ENCODE peak calls at places on chromosome 2, in ten cellular contexts. V, W, H, E, D, M, N, G, S and F are unnamed samples.
A peak's percentile ranks its signal among the peaks of the same experiment; 100 is the strongest.

GRCh38 chr2:40439473-40439872 is 12.4 kb downstream of the SLC8A1 start:
- DNase-seq in V (no peak), W (no peak), H (no peak), E (no peak), D (no peak), M (peak; percentile 50), N (no peak), G (no peak), S (no peak), F (no peak)

GRCh38 chr2:176385219-176385618 is 116.0 kb downstream of the MTX2 start:
- DNase-seq in V (no peak), W (no peak), H (no peak), E (no peak), D (no peak), M (no peak), N (no peak), G (no peak), S (no peak), F (no peak)

GRCh38 chr2:126970583-126970982 is 71.9 kb downstream of the TEX51 start:
- DNase-seq in V (no peak), W (no peak), H (no peak), E (no peak), D (no peak), M (no peak), N (no peak), G (no peak), S (no peak), F (no peak)

GRCh38 chr2:174776686-174777085 is 12.4 kb upstream of the CHRNA1 start:
- DNase-seq in V (no peak), W (no peak), H (no peak), E (no peak), D (no peak), M (no peak), N (no peak), G (no peak), S (no peak), F (no peak)

GRCh38 chr2:121018136-121019057 is 266.6 kb downstream of the TFCP2L1 start:
- DNase-seq in V (no peak), W (no peak), H (no peak), E (no peak), D (peak; percentile 4), M (no peak), N (no peak), G (no peak), S (peak; percentile 34), F (no peak)

GRCh38 chr2:109712746-109713145 is 81.4 kb upstream of the RGPD5 start:
- DNase-seq in V (no peak), W (no peak), H (no peak), E (no peak), D (no peak), M (no peak), N (no peak), G (no peak), S (no peak), F (no peak)

GRCh38 chr2:31049913-31050588 is 88.2 kb downstream of the GALNT14 start:
- DNase-seq in V (no peak), W (no peak), H (no peak), E (no peak), D (no peak), M (no peak), N (no peak), G (no peak), S (no peak), F (no peak)

GRCh38 chr2:51673628-51674027 is 641.7 kb upstream of the NRXN1 start:
- DNase-seq in V (no peak), W (no peak), H (no peak), E (no peak), D (no peak), M (no peak), N (no peak), G (no peak), S (no peak), F (no peak)

GRCh38 chr2:2859164-2859563 is 518.5 kb downstream of the EIPR1 start:
- DNase-seq in V (no peak), W (no peak), H (no peak), E (no peak), D (no peak), M (no peak), N (no peak), G (no peak), S (no peak), F (no peak)

GRCh38 chr2:42752299-42752698 is 11.6 kb downstream of the OXER1 start:
- DNase-seq in V (no peak), W (no peak), H (no peak), E (peak; percentile 62), D (no peak), M (no peak), N (no peak), G (peak; percentile 66), S (no peak), F (no peak)

GRCh38 chr2:113974727-113975126 is 84.8 kb downstream of the ACTR3 start:
- DNase-seq in V (no peak), W (no peak), H (no peak), E (no peak), D (no peak), M (no peak), N (no peak), G (no peak), S (no peak), F (no peak)